ENCODE peak calls at places on chromosomes 5 and 9, in nine cellular contexts. X is IMR-90, O is K562, Y is right lobe of liver, F is suprapubic skin, B is transverse colon, L is HAP-1, A is hepatocyte, W is small intestine. Q is an unnamed sample. For H3K27me3 and H3K4me1, the result is how much of the 10 kb centered on the place peaks cover.

GRCh38 chr5:37005946-37006540 is 129.5 kb downstream of the NIPBL start:
- DNase-seq in X (peak), O (peak), Y (no peak), F (no peak), B (no peak), L (no peak), A (peak), W (peak), Q (no peak)

GRCh38 chr5:126988021-126988569 is 42.3 kb downstream of the MARCHF3 start:
- DNase-seq in X (no peak), O (no peak), Y (no peak), F (no peak), B (no peak), L (no peak), A (no peak), W (no peak), Q (no peak)

GRCh38 chr9:126514037-126514821 is 99.5 kb upstream of the LMX1B start:
- DNase-seq in X (peak), O (peak), Y (peak), F (no peak), B (peak), L (peak), A (peak), W (peak), Q (no peak)

GRCh38 chr9:27539479-27540441 is 10.1 kb upstream of the MOB3B start:
- DNase-seq in X (peak), O (no peak), Y (no peak), F (no peak), B (peak), L (no peak), A (peak), W (no peak), Q (no peak)

GRCh38 chr5:169744336-169744735 is 107.3 kb downstream of the DOCK2 start:
- DNase-seq in X (no peak), O (no peak), Y (no peak), F (no peak), B (no peak), L (no peak), A (no peak), W (no peak), Q (no peak)

GRCh38 chr5:79109527-79110492 is 1.8 kb upstream of the BHMT start:
- DNase-seq in X (no peak), O (peak), Y (no peak), F (no peak), B (no peak), L (peak), A (peak), W (peak), Q (no peak)

GRCh38 chr9:38680827-38681226 is 39.1 kb downstream of the FAM240B start:
- DNase-seq in X (no peak), O (no peak), Y (no peak), F (no peak), B (no peak), L (no peak), A (no peak), W (no peak), Q (no peak)

GRCh38 chr5:175321927-175322532 is 122.0 kb downstream of the DRD1 start:
- DNase-seq in X (peak), O (peak), Y (no peak), F (no peak), B (no peak), L (peak), A (peak), W (no peak), Q (no peak)

GRCh38 chr5:135868681-135869080 is 27.0 kb downstream of the IL9 start:
- DNase-seq in X (no peak), O (no peak), Y (no peak), F (no peak), B (no peak), L (no peak), A (no peak), W (no peak), Q (no peak)

GRCh38 chr9:17721954-17722353 is 143.1 kb downstream of the SH3GL2 start:
- DNase-seq in X (no peak), O (no peak), Y (no peak), F (no peak), B (no peak), L (no peak), A (no peak), W (no peak), Q (no peak)

GRCh38 chr5:173643964-173644363 is 27.5 kb upstream of the BOD1 start:
- DNase-seq in X (peak), O (no peak), Y (no peak), F (peak), B (no peak), L (no peak), A (no peak), W (no peak), Q (no peak)

GRCh38 chr5:154258531-154259217 is 68.1 kb downstream of the GALNT10 start:
- DNase-seq in X (no peak), O (no peak), Y (no peak), F (no peak), B (no peak), L (no peak), A (peak), W (peak), Q (peak)

GRCh38 chr5:134101686-134102439 is 12.6 kb upstream of the TCF7 start:
- DNase-seq in X (no peak), O (peak), Y (peak), F (no peak), B (peak), L (peak), A (peak), W (peak), Q (no peak)

GRCh38 chr5:151448038-151448985 is 909 bp downstream of the SLC36A1 start:
- DNase-seq in X (no peak), O (no peak), Y (no peak), F (no peak), B (peak), L (peak), A (peak), W (peak), Q (no peak)

GRCh38 chr9:137404971-137405584 is 17.9 kb downstream of the EXD3 start:
- DNase-seq in X (no peak), O (no peak), Y (no peak), F (no peak), B (no peak), L (no peak), A (no peak), W (no peak), Q (no peak)

GRCh38 chr9:133519693-133520092 is 5.1 kb downstream of the MYMK start:
- DNase-seq in X (peak), O (no peak), Y (no peak), F (no peak), B (no peak), L (no peak), A (no peak), W (no peak), Q (no peak)
- H3K27me3 ChIP-seq in X (half or more), O (under half), Y (under half), F (under half), B (under half), L (under half), A (under half), W (under half), Q (under half)

DNA sequence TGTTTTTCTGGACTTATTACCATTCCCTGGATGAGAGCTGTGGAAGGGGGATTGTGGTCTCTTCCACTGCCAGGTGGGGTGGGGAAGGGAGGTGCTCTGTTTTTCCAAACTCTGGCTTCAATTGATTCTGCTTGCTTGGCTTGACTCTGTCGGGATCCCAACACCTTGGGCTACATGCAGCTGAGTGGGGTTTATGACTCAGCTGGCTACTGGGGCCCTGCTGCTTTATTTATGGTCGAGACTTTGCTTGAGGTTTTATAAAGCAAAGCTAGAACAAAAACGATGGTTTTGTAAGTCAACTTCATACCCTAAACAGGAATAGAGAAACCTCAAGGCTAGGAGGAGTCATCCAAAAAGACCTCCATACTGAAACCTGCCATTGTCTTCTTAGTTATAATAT is 76.3 kb downstream of the AOPEP start:
- DNase-seq in X (peak), O (no peak), Y (no peak), F (no peak), B (no peak), L (no peak), A (no peak), W (no peak), Q (no peak)
- H3K4me1 ChIP-seq in X (under half), O (under half), Y (under half), F (half or more), B (under half), L (under half), A (half or more), W (under half), Q (half or more)

GRCh38 chr9:134174526-134175290 is 10.3 kb upstream of the RNU6ATAC start:
- DNase-seq in X (no peak), O (no peak), Y (peak), F (no peak), B (no peak), L (no peak), A (no peak), W (no peak), Q (no peak)
- H3K27me3 ChIP-seq in X (under half), O (under half), Y (under half), F (under half), B (under half), L (under half), A (under half), W (under half), Q (under half)

DNA sequence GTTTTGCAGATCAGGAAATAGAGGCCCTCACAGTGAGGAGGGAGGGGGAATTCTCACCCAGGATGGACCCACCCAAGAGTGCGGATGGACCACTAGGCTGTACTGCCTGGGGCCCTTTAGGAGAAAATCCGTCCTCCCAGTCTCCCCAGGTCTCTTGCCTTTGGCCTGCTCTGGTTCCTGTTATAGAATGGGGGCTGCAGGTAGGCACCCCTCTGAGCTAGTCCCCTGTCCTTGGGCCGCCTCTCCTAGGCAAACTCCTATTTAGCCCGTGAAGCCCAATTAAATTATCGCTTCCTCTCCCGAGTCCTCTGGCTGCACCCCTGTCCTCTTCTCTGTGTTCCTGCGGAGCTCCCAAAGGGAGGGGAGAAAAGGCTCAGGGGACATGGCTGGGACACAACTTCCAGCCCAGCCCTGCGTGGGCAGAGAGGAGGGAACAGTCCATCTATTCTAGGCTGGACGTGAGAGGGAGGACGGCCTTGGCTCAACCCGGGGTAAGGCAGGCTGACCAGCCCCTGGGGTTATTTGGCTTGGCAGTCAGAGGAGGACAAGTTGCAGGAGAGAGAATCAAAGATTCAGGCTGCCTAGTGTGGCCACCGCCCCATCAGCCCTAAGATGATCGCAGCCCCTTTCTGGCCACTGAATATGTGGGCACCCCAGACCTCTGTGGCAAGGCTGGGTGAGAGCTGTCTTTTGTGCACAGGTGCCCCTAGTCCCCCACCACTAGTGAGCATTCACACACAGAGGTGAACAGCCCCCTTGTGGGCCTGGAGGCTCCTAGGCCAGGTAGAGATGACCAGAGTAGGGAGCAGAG is 134.2 kb downstream of the C9orf50 start:
- DNase-seq in X (peak), O (no peak), Y (peak), F (peak), B (no peak), L (no peak), A (no peak), W (no peak), Q (no peak)
- H3K4me1 ChIP-seq in X (half or more), O (half or more), Y (half or more), F (half or more), B (half or more), L (half or more), A (half or more), W (under half), Q (half or more)

DNA sequence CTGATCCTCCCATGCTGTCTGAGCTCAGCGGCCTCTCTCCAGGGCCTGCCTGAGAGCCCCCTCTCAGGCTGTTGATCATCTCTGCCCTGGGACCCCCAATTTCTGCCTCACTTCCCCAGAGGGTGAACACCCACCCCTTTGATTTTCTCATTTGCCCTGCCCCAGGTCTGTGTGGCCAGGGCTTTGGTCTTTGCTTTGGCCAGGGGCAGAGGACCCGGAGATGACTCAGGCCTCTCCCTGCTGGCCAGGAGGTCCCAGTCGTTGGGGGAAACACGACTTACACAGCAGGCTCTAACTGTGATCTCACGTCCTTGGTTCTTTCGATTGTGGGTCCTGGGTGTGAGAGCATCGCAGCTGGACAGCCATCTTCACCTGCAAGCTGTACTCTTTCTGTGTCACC is 1.1 kb upstream of the ADAMTS2 start:
- DNase-seq in X (no peak), O (no peak), Y (no peak), F (no peak), B (no peak), L (no peak), A (no peak), W (no peak), Q (no peak)
- H3K27me3 ChIP-seq in X (under half), O (under half), Y (under half), F (half or more), B (under half), L (under half), A (under half), W (under half), Q (under half)

GRCh38 chr5:157306690-157307089 is 40.8 kb downstream of the CYFIP2 start:
- DNase-seq in X (no peak), O (no peak), Y (no peak), F (no peak), B (no peak), L (no peak), A (no peak), W (peak), Q (no peak)

GRCh38 chr5:157303023-157303422 is 37.1 kb downstream of the CYFIP2 start:
- DNase-seq in X (no peak), O (no peak), Y (no peak), F (no peak), B (no peak), L (no peak), A (no peak), W (no peak), Q (no peak)

GRCh38 chr5:157306092-157306491 is 40.2 kb downstream of the CYFIP2 start:
- DNase-seq in X (no peak), O (no peak), Y (no peak), F (no peak), B (no peak), L (no peak), A (no peak), W (no peak), Q (no peak)

GRCh38 chr5:157301066-157301465 is 35.1 kb downstream of the CYFIP2 start:
- DNase-seq in X (no peak), O (no peak), Y (no peak), F (no peak), B (no peak), L (no peak), A (no peak), W (no peak), Q (no peak)

DNA sequence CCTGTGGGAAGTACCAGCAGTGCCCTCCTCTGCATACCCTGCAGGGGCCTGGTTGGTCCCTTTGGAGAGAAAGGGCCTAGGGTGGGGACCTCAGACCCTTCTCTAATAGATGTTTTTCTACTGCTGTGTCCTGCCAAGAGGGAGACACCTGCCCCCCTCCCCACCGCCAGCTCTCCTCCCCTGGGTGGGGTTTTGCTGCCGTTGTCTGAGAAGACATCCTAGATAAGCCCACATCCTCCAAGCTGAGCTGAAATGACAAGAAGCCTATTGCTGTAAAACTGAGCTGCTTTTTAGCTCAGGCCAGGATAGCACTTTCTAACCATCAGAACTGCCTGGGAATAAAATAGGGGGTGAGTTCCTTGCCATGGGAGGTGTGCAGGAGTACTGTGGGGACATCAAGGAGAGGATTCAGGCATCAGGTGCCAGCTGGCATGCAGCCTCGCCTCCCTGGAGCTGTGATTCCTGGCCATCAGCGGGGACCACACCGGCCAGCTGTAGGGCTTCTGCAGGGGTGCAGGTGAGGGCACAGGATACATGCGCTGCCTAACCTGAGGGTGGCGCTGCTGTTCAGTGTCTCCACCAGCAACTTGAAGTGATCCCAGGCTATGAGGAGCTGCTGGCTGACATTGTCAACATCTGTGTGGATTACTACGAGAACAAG is 37.9 kb downstream of the CYFIP2 start:
- DNase-seq in X (no peak), O (peak), Y (peak), F (no peak), B (no peak), L (peak), A (no peak), W (no peak), Q (no peak)
- H3K4me1 ChIP-seq in X (under half), O (under half), Y (under half), F (under half), B (under half), L (under half), A (under half), W (under half), Q (under half)

GRCh38 chr5:93221-93980 is 1.4 kb downstream of the PLEKHG4B start:
- DNase-seq in X (no peak), O (no peak), Y (no peak), F (peak), B (no peak), L (no peak), A (no peak), W (no peak), Q (no peak)
- H3K27me3 ChIP-seq in X (half or more), O (under half), Y (under half), F (half or more), B (half or more), L (under half), A (under half), W (under half), Q (under half)